ENCODE peak calls at places on chromosomes 4 and X, in nine cellular contexts. D is NCI-H1092 treated with DMSO at 0.1 percent for 48 hours; C is stimulated activated CD8-positive, alpha-beta memory T cell treated with anti-CD3 and anti-CD28 coated beads, Interleukin-15, amount 100 ng/mL, for 48 hours; H is Calu3; P is stimulated activated CD4-positive, alpha-beta T cell treated with anti-CD3 and anti-CD28 coated beads, Interleukin-12 subunit alpha, Interleukin-12 subunit beta, amount 100 ng/mL, for 48 hours; L is prostate gland; S is HAP-1; U is neuronal stem cell; E is fibroblast of villous mesenchyme. Z is an unnamed sample.

GRCh38 chr4:80017125-80017854 is 55.7 kb downstream of the ANTXR2 start:
- DNase-seq in D (no peak), C (no peak), H (no peak), P (no peak), L (no peak), S (no peak), U (no peak), E (peak; percentile 84), Z (peak; percentile 76)

GRCh38 chr4:88445252-88445651 is 11.7 kb upstream of the HERC5 start:
- DNase-seq in D (no peak), C (no peak), H (no peak), P (no peak), L (no peak), S (no peak), U (no peak), E (no peak), Z (no peak)

GRCh38 chr4:185127021-185127925 is 15.8 kb upstream of the SLC25A4 start:
- DNase-seq in D (no peak), C (no peak), H (peak; percentile 15), P (no peak), L (peak; percentile 17), S (peak; percentile 30), U (no peak), E (peak; percentile 20), Z (peak; percentile 36)

GRCh38 chr4:4269326-4269725 is 20.6 kb downstream of the LYAR start:
- DNase-seq in D (no peak), C (no peak), H (no peak), P (no peak), L (no peak), S (no peak), U (no peak), E (no peak), Z (no peak)

GRCh38 chrX:147735364-147735763 is 176.4 kb upstream of the FMR1 start:
- DNase-seq in D (no peak), C (no peak), H (no peak), P (no peak), L (no peak), S (no peak), U (no peak), E (no peak), Z (no peak)

GRCh38 chr4:86092684-86093083 is 267.2 kb downstream of the MAPK10 start:
- DNase-seq in D (no peak), C (no peak), H (no peak), P (no peak), L (no peak), S (no peak), U (no peak), E (peak; percentile 45), Z (peak; percentile 68)

GRCh38 chr4:113971706-113972360 is 7.6 kb downstream of the ARSJ start:
- DNase-seq in D (no peak), C (no peak), H (no peak), P (no peak), L (no peak), S (no peak), U (no peak), E (peak; percentile 63), Z (peak; percentile 37)

GRCh38 chr4:128600996-128601857 is 208.3 kb upstream of the JADE1 start:
- DNase-seq in D (peak; percentile 90), C (no peak), H (peak; percentile 61), P (no peak), L (peak; percentile 90), S (peak; percentile 39), U (no peak), E (peak; percentile 97), Z (peak; percentile 78)

Z was measured in GM03348.